ENCODE peak calls at places on chromosome 16, in nine cellular contexts. One of them, this sample, is unnamed.

GRCh38 chr16:12876778-12877177 is 24.6 kb upstream of the SHISA9 start:
- DNase-seq in RWPE1: no peak
- DNase-seq in ELF-1: no peak
- DNase-seq in T-helper 2 cell treated with Interferon-gamma antibody and Interleukin-4, amounts not matched to agents 5 μg/mL and 100 μg/mL, for 36 hours: no peak
- DNase-seq in Daoy: no peak
- DNase-seq in NCI-H1436: no peak
- DNase-seq in HFFc6: no peak
- DNase-seq in GF-D8: no peak
- DNase-seq in omental fat pad: no peak
- DNase-seq in this sample: no peak

GRCh38 chr16:80016689-80017088 is 416.2 kb upstream of the MAF start:
- DNase-seq in omental fat pad: no peak
- DNase-seq in RWPE1: no peak
- DNase-seq in NCI-H1436: no peak
- DNase-seq in ELF-1: no peak
- DNase-seq in HFFc6: no peak
- DNase-seq in T-helper 2 cell treated with Interferon-gamma antibody and Interleukin-4, amounts not matched to agents 5 μg/mL and 100 μg/mL, for 36 hours: no peak
- DNase-seq in Daoy: no peak
- DNase-seq in GF-D8: no peak
- DNase-seq in this sample: no peak

GRCh38 chr16:31487720-31488629 is 5.1 kb downstream of the SLC5A2 start:
- DNase-seq in HFFc6: no peak
- DNase-seq in NCI-H1436: peak; percentile 65
- DNase-seq in GF-D8: no peak
- DNase-seq in T-helper 2 cell treated with Interferon-gamma antibody and Interleukin-4, amounts not matched to agents 5 μg/mL and 100 μg/mL, for 36 hours: peak; percentile 47
- DNase-seq in ELF-1: peak; percentile 58
- DNase-seq in omental fat pad: no peak
- DNase-seq in Daoy: peak; percentile 54
- DNase-seq in RWPE1: peak; percentile 65
- DNase-seq in this sample: peak; percentile 65

GRCh38 chr16:51420247-51420646 is 269.2 kb upstream of the SALL1 start:
- DNase-seq in ELF-1: no peak
- DNase-seq in omental fat pad: no peak
- DNase-seq in RWPE1: no peak
- DNase-seq in HFFc6: no peak
- DNase-seq in Daoy: no peak
- DNase-seq in GF-D8: no peak
- DNase-seq in T-helper 2 cell treated with Interferon-gamma antibody and Interleukin-4, amounts not matched to agents 5 μg/mL and 100 μg/mL, for 36 hours: no peak
- DNase-seq in NCI-H1436: no peak
- DNase-seq in this sample: no peak

GRCh38 chr16:68236804-68237242 is 896 bp upstream of the ESRP2 start:
- DNase-seq in Daoy: no peak
- DNase-seq in HFFc6: no peak
- DNase-seq in GF-D8: no peak
- DNase-seq in omental fat pad: no peak
- DNase-seq in ELF-1: peak; percentile 63
- DNase-seq in T-helper 2 cell treated with Interferon-gamma antibody and Interleukin-4, amounts not matched to agents 5 μg/mL and 100 μg/mL, for 36 hours: no peak
- DNase-seq in NCI-H1436: no peak
- DNase-seq in RWPE1: peak; percentile 25
- DNase-seq in this sample: no peak

GRCh38 chr16:27237229-27238015 is 31.1 kb downstream of the NSMCE1 start:
- DNase-seq in T-helper 2 cell treated with Interferon-gamma antibody and Interleukin-4, amounts not matched to agents 5 μg/mL and 100 μg/mL, for 36 hours: peak; percentile 91
- DNase-seq in HFFc6: no peak
- DNase-seq in GF-D8: peak; percentile 68
- DNase-seq in ELF-1: no peak
- DNase-seq in omental fat pad: peak; percentile 22
- DNase-seq in RWPE1: no peak
- DNase-seq in Daoy: no peak
- DNase-seq in NCI-H1436: no peak
- DNase-seq in this sample: no peak

GRCh38 chr16:59090501-59090900 is 356.4 kb upstream of the GOT2 start:
- DNase-seq in HFFc6: no peak
- DNase-seq in T-helper 2 cell treated with Interferon-gamma antibody and Interleukin-4, amounts not matched to agents 5 μg/mL and 100 μg/mL, for 36 hours: no peak
- DNase-seq in omental fat pad: no peak
- DNase-seq in GF-D8: no peak
- DNase-seq in RWPE1: no peak
- DNase-seq in ELF-1: no peak
- DNase-seq in NCI-H1436: no peak
- DNase-seq in Daoy: no peak
- DNase-seq in this sample: no peak

GRCh38 chr16:78993342-78993741 is 607.2 kb downstream of the MAF start:
- DNase-seq in HFFc6: no peak
- DNase-seq in ELF-1: no peak
- DNase-seq in Daoy: no peak
- DNase-seq in T-helper 2 cell treated with Interferon-gamma antibody and Interleukin-4, amounts not matched to agents 5 μg/mL and 100 μg/mL, for 36 hours: no peak
- DNase-seq in RWPE1: no peak
- DNase-seq in GF-D8: no peak
- DNase-seq in omental fat pad: no peak
- DNase-seq in NCI-H1436: peak; percentile 69
- DNase-seq in this sample: peak; percentile 73

GRCh38 chr16:70695351-70696070 is 9.7 kb upstream of the MTSS2 start:
- DNase-seq in omental fat pad: no peak
- DNase-seq in Daoy: no peak
- DNase-seq in NCI-H1436: no peak
- DNase-seq in T-helper 2 cell treated with Interferon-gamma antibody and Interleukin-4, amounts not matched to agents 5 μg/mL and 100 μg/mL, for 36 hours: no peak
- DNase-seq in ELF-1: peak; percentile 62
- DNase-seq in RWPE1: no peak
- DNase-seq in HFFc6: no peak
- DNase-seq in GF-D8: peak; percentile 58
- DNase-seq in this sample: no peak

This sample was measured in COR-L47.